ENCODE peak calls at places on chromosomes 5 and 9, in eight cellular contexts. One of them, this sample, is unnamed.

GRCh38 chr5:173454764-173455598 is 126.8 kb upstream of the STC2 start:
- DNase-seq in HepG2: peak; percentile 62
- DNase-seq in GM12878: no peak
- DNase-seq in GM23338: no peak
- DNase-seq in SK-N-SH: no peak
- DNase-seq in HCT116: peak; percentile 95
- DNase-seq in H1: no peak
- DNase-seq in K562: peak; percentile 60
- DNase-seq in this sample: peak; percentile 9

GRCh38 chr5:149221326-149221725 is 50.3 kb upstream of the AFAP1L1 start:
- DNase-seq in GM23338: no peak
- DNase-seq in GM12878: no peak
- DNase-seq in HepG2: peak; percentile 18
- DNase-seq in K562: no peak
- DNase-seq in H1: no peak
- DNase-seq in SK-N-SH: no peak
- DNase-seq in HCT116: no peak
- DNase-seq in this sample: no peak

GRCh38 chr5:2101685-2102084 is 219.0 kb upstream of the IRX4 start:
- DNase-seq in HCT116: no peak
- DNase-seq in GM12878: no peak
- DNase-seq in K562: no peak
- DNase-seq in SK-N-SH: no peak
- DNase-seq in H1: no peak
- DNase-seq in GM23338: no peak
- DNase-seq in HepG2: no peak
- DNase-seq in this sample: no peak

GRCh38 chr5:53089481-53089976 is 20.0 kb downstream of the MOCS2 start:
- DNase-seq in K562: no peak
- DNase-seq in HepG2: no peak
- DNase-seq in SK-N-SH: no peak
- DNase-seq in H1: no peak
- DNase-seq in GM23338: no peak
- DNase-seq in HCT116: no peak
- DNase-seq in GM12878: peak; percentile 7
- DNase-seq in this sample: no peak

GRCh38 chr5:148209151-148209550 is 6.3 kb downstream of the SPINK6 start:
- DNase-seq in GM12878: no peak
- DNase-seq in GM23338: no peak
- DNase-seq in SK-N-SH: no peak
- DNase-seq in HepG2: peak; percentile 1
- DNase-seq in K562: no peak
- DNase-seq in HCT116: no peak
- DNase-seq in H1: no peak
- DNase-seq in this sample: no peak

GRCh38 chr5:82347213-82347947 is 69.2 kb upstream of the RPS23 start:
- DNase-seq in K562: no peak
- DNase-seq in HepG2: no peak
- DNase-seq in GM12878: no peak
- DNase-seq in HCT116: no peak
- DNase-seq in SK-N-SH: no peak
- DNase-seq in GM23338: peak; percentile 17
- DNase-seq in H1: no peak
- DNase-seq in this sample: no peak

GRCh38 chr9:87393706-87394255 is 103.9 kb upstream of the DAPK1 start:
- DNase-seq in GM23338: no peak
- DNase-seq in K562: no peak
- DNase-seq in HepG2: no peak
- DNase-seq in HCT116: no peak
- DNase-seq in SK-N-SH: no peak
- DNase-seq in GM12878: no peak
- DNase-seq in H1: no peak
- DNase-seq in this sample: no peak

GRCh38 chr9:109320338-109320733 is 523 bp downstream of the EPB41L4B start:
- DNase-seq in GM12878: no peak
- DNase-seq in SK-N-SH: peak; percentile 84
- DNase-seq in HCT116: no peak
- DNase-seq in K562: peak; percentile 58
- DNase-seq in H1: no peak
- DNase-seq in HepG2: no peak
- DNase-seq in GM23338: peak; percentile 46
- DNase-seq in this sample: no peak

GRCh38 chr5:150180241-150181027 is 9.4 kb upstream of the SLC6A7 start:
- DNase-seq in SK-N-SH: no peak
- DNase-seq in HepG2: no peak
- DNase-seq in GM23338: no peak
- DNase-seq in K562: no peak
- DNase-seq in H1: no peak
- DNase-seq in HCT116: no peak
- DNase-seq in GM12878: no peak
- DNase-seq in this sample: no peak

GRCh38 chr5:72525816-72526215 is 18.6 kb upstream of the ZNF366 start:
- DNase-seq in GM23338: no peak
- DNase-seq in HepG2: no peak
- DNase-seq in K562: no peak
- DNase-seq in GM12878: no peak
- DNase-seq in H1: no peak
- DNase-seq in SK-N-SH: no peak
- DNase-seq in HCT116: no peak
- DNase-seq in this sample: no peak

GRCh38 chr5:133260715-133261114 is 208.9 kb downstream of the HSPA4 start:
- DNase-seq in K562: no peak
- DNase-seq in HCT116: no peak
- DNase-seq in GM12878: no peak
- DNase-seq in GM23338: no peak
- DNase-seq in HepG2: no peak
- DNase-seq in H1: no peak
- DNase-seq in SK-N-SH: no peak
- DNase-seq in this sample: no peak

GRCh38 chr9:8717146-8717545 is 917.6 kb upstream of the DMAC1 start:
- DNase-seq in HepG2: no peak
- DNase-seq in SK-N-SH: no peak
- DNase-seq in GM12878: no peak
- DNase-seq in K562: no peak
- DNase-seq in GM23338: no peak
- DNase-seq in HCT116: no peak
- DNase-seq in H1: no peak
- DNase-seq in this sample: no peak

GRCh38 chr5:35229076-35230042 is 928 bp downstream of the PRLR start:
- DNase-seq in SK-N-SH: peak; percentile 66
- DNase-seq in K562: no peak
- DNase-seq in GM23338: peak; percentile 87
- DNase-seq in HepG2: peak; percentile 58
- DNase-seq in H1: peak; percentile 79
- DNase-seq in HCT116: no peak
- DNase-seq in GM12878: no peak
- DNase-seq in this sample: no peak

DNA sequence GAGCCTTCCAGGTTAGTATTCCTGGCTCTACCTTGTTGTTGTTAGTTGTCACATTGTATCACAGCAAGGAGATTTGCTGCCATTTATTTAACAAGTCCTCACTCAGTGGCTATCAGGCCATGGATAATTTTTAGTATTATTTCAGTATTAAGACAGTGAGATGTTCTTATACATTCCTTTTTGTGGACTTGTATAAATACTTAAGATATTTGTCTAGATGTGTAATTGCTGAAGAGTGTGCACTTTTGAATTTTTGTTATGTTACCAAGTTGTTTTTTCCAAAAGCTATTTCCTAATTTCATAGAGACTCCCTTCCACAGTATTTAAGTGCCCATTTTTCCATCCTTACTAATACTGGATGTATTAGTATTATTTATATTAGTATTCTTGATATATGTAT is 22.0 kb downstream of the SLC36A1 start:
- DNase-seq in GM12878: no peak
- DNase-seq in GM23338: no peak
- DNase-seq in HCT116: no peak
- DNase-seq in HepG2: no peak
- DNase-seq in H1: no peak
- DNase-seq in K562: no peak
- DNase-seq in SK-N-SH: no peak
- DNase-seq in this sample: no peak
- H2AFZ ChIP-seq in GM12878: no peak overlapping the region
- H2AFZ ChIP-seq in GM23338: no peak overlapping the region
- H2AFZ ChIP-seq in HCT116: no peak overlapping the region
- H2AFZ ChIP-seq in HepG2: no peak overlapping the region
- H2AFZ ChIP-seq in H1: no peak overlapping the region
- H2AFZ ChIP-seq in K562: no peak overlapping the region
- H2AFZ ChIP-seq in SK-N-SH: no peak overlapping the region
- H2AFZ ChIP-seq in this sample: no peak overlapping the region

GRCh38 chr5:111252799-111253564 is 28.8 kb downstream of the CAMK4 start:
- DNase-seq in HCT116: no peak
- DNase-seq in HepG2: no peak
- DNase-seq in GM12878: no peak
- DNase-seq in GM23338: no peak
- DNase-seq in H1: no peak
- DNase-seq in SK-N-SH: no peak
- DNase-seq in K562: no peak
- DNase-seq in this sample: no peak
- TF ChIP-seq POLR2AphosphoS5 in HCT116: no peak
- TF ChIP-seq POLR2AphosphoS5 in HepG2: no peak
- TF ChIP-seq POLR2AphosphoS5 in GM12878: peak; percentile 85
- TF ChIP-seq POLR2AphosphoS5 in GM23338: no peak
- TF ChIP-seq POLR2AphosphoS5 in H1: no peak
- TF ChIP-seq POLR2AphosphoS5 in SK-N-SH: no peak
- TF ChIP-seq POLR2AphosphoS5 in K562: no peak
- TF ChIP-seq POLR2AphosphoS5 in this sample: no peak

GRCh38 chr5:126591549-126591948 is 3.5 kb downstream of the ALDH7A1 start:
- DNase-seq in SK-N-SH: no peak
- DNase-seq in GM12878: no peak
- DNase-seq in HCT116: no peak
- DNase-seq in HepG2: no peak
- DNase-seq in K562: no peak
- DNase-seq in H1: no peak
- DNase-seq in GM23338: peak; percentile 49
- DNase-seq in this sample: no peak

GRCh38 chr5:126594077-126594476 is 942 bp downstream of the ALDH7A1 start:
- DNase-seq in H1: no peak
- DNase-seq in HepG2: no peak
- DNase-seq in HCT116: no peak
- DNase-seq in GM23338: peak; percentile 23
- DNase-seq in SK-N-SH: no peak
- DNase-seq in K562: no peak
- DNase-seq in GM12878: no peak
- DNase-seq in this sample: peak; percentile 25

GRCh38 chr5:126597156-126597555 is 2.1 kb upstream of the ALDH7A1 start:
- DNase-seq in SK-N-SH: no peak
- DNase-seq in GM12878: no peak
- DNase-seq in HCT116: no peak
- DNase-seq in HepG2: peak; percentile 83
- DNase-seq in K562: no peak
- DNase-seq in GM23338: no peak
- DNase-seq in H1: no peak
- DNase-seq in this sample: peak; percentile 92

GRCh38 chr5:126595486-126596083 is 566 bp upstream of the ALDH7A1 start:
- DNase-seq in GM23338: no peak
- DNase-seq in GM12878: no peak
- DNase-seq in H1: no peak
- DNase-seq in HepG2: no peak
- DNase-seq in K562: no peak
- DNase-seq in SK-N-SH: no peak
- DNase-seq in HCT116: no peak
- DNase-seq in this sample: no peak

GRCh38 chr5:126594676-126595485 is at the start of gene ALDH7A1:
- DNase-seq in SK-N-SH: peak; percentile 93
- DNase-seq in GM23338: peak; percentile 99
- DNase-seq in K562: peak; percentile 14
- DNase-seq in HCT116: peak; percentile 83
- DNase-seq in GM12878: no peak
- DNase-seq in H1: peak; percentile 88
- DNase-seq in HepG2: peak; percentile 95
- DNase-seq in this sample: peak; percentile 96
- H2AFZ ChIP-seq in SK-N-SH: peak within 1 kb of the TSS; percentile 80
- H2AFZ ChIP-seq in GM23338: peak within 1 kb of the TSS; percentile 69
- H2AFZ ChIP-seq in K562: no peak within 1 kb of the TSS
- H2AFZ ChIP-seq in HCT116: peak within 1 kb of the TSS; percentile 82
- H2AFZ ChIP-seq in GM12878: peak within 1 kb of the TSS; percentile 65
- H2AFZ ChIP-seq in H1: peak within 1 kb of the TSS; percentile 99
- H2AFZ ChIP-seq in HepG2: peak within 1 kb of the TSS; percentile 100
- H2AFZ ChIP-seq in this sample: peak within 1 kb of the TSS; percentile 88

DNA sequence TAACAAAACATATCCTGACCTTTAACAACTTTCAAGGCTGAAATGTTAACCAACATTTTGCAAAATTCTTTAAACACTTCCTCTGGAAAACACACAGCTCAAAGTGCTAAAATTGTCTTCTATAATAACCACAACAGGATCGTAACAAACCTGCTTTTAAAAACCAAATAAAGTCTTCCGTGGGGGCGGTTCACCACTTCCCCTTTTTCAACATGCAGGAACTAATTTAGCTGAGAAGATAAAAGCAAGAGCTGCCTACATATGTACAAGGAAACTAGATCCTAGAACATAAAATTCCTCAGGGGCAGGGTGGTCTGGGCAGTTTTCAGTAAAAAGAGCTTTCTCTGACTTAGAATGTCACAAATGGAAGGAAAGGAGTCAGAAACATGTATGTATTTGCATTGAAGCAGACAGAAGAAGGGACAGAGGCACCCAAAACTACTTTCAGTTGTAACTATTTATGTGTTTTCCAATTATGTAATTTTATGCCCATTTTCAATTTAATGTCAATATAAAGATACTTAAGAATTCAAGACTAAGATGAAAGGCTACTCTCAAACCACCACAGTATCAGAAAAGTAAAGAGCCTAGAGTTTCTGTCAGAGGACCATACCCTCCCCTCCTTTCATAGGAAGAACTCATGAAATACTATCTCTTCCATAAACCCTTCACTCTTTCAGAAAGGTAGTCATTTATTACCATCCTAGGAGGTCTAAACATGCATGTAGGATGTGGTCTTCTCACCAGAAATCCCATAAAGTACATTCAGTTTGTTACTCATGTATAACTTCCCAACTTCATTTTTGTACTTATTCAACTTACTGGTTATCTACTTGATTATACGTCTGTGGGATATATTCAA is 185.9 kb upstream of the RASA1 start:
- DNase-seq in GM23338: no peak
- DNase-seq in GM12878: peak; percentile 80
- DNase-seq in SK-N-SH: no peak
- DNase-seq in HepG2: no peak
- DNase-seq in H1: no peak
- DNase-seq in K562: no peak
- DNase-seq in HCT116: no peak
- DNase-seq in this sample: peak; percentile 55
- TF ChIP-seq POLR2AphosphoS5 in GM23338: no peak
- TF ChIP-seq POLR2AphosphoS5 in GM12878: no peak
- TF ChIP-seq POLR2AphosphoS5 in SK-N-SH: no peak
- TF ChIP-seq POLR2AphosphoS5 in HepG2: no peak
- TF ChIP-seq POLR2AphosphoS5 in H1: no peak
- TF ChIP-seq POLR2AphosphoS5 in K562: no peak
- TF ChIP-seq POLR2AphosphoS5 in HCT116: no peak
- TF ChIP-seq POLR2AphosphoS5 in this sample: no peak

GRCh38 chr9:84823426-84824271 is 154.1 kb downstream of the NTRK2 start:
- DNase-seq in SK-N-SH: no peak
- DNase-seq in GM12878: peak; percentile 24
- DNase-seq in H1: no peak
- DNase-seq in HepG2: no peak
- DNase-seq in GM23338: no peak
- DNase-seq in HCT116: no peak
- DNase-seq in K562: no peak
- DNase-seq in this sample: peak; percentile 8
- H2AFZ ChIP-seq in SK-N-SH: no peak overlapping the region
- H2AFZ ChIP-seq in GM12878: no peak overlapping the region
- H2AFZ ChIP-seq in H1: no peak overlapping the region
- H2AFZ ChIP-seq in HepG2: no peak overlapping the region
- H2AFZ ChIP-seq in GM23338: no peak overlapping the region
- H2AFZ ChIP-seq in HCT116: no peak overlapping the region
- H2AFZ ChIP-seq in K562: no peak overlapping the region
- H2AFZ ChIP-seq in this sample: no peak overlapping the region

GRCh38 chr9:110545705-110546104 is 33.8 kb downstream of the SVEP1 start:
- DNase-seq in GM23338: no peak
- DNase-seq in HCT116: no peak
- DNase-seq in K562: no peak
- DNase-seq in GM12878: no peak
- DNase-seq in H1: no peak
- DNase-seq in SK-N-SH: no peak
- DNase-seq in HepG2: peak; percentile 26
- DNase-seq in this sample: no peak
- TF ChIP-seq POLR2AphosphoS5 in GM23338: no peak
- TF ChIP-seq POLR2AphosphoS5 in HCT116: no peak
- TF ChIP-seq POLR2AphosphoS5 in K562: no peak
- TF ChIP-seq POLR2AphosphoS5 in GM12878: no peak
- TF ChIP-seq POLR2AphosphoS5 in H1: no peak
- TF ChIP-seq POLR2AphosphoS5 in SK-N-SH: no peak
- TF ChIP-seq POLR2AphosphoS5 in HepG2: no peak
- TF ChIP-seq POLR2AphosphoS5 in this sample: no peak